ENCODE peak calls at places on chromosomes 3 and 15, in ten cellular contexts. One of them, this sample, is unnamed.

GRCh38 chr3:160808838-160809237 is 52.8 kb downstream of the PPM1L start:
- DNase-seq in heart right ventricle: peak; percentile 42
- DNase-seq in GM12892: no peak
- DNase-seq in body of pancreas: peak; percentile 50
- DNase-seq in lower lobe of right lung: no peak
- DNase-seq in GM12891: no peak
- DNase-seq in stimulated activated CD4-positive, alpha-beta T cell treated with anti-CD3 and anti-CD28 coated beads, Interleukin-12 subunit alpha, Interleukin-12 subunit beta, amount 100 ng/mL, for 4 hours: no peak
- DNase-seq in fibroblast of the conjunctiva: no peak
- DNase-seq in GM13976: no peak
- DNase-seq in EL: no peak
- DNase-seq in this sample: no peak

GRCh38 chr3:142853270-142854163 is 35.4 kb downstream of the PCOLCE2 start:
- DNase-seq in EL: peak; percentile 80
- DNase-seq in GM13976: no peak
- DNase-seq in GM12891: no peak
- DNase-seq in stimulated activated CD4-positive, alpha-beta T cell treated with anti-CD3 and anti-CD28 coated beads, Interleukin-12 subunit alpha, Interleukin-12 subunit beta, amount 100 ng/mL, for 4 hours: no peak
- DNase-seq in lower lobe of right lung: no peak
- DNase-seq in body of pancreas: peak; percentile 36
- DNase-seq in heart right ventricle: peak; percentile 39
- DNase-seq in GM12892: no peak
- DNase-seq in fibroblast of the conjunctiva: no peak
- DNase-seq in this sample: no peak

GRCh38 chr3:15332405-15333098 is at the start of gene SH3BP5:
- DNase-seq in GM13976: peak; percentile 89
- DNase-seq in lower lobe of right lung: peak; percentile 84
- DNase-seq in heart right ventricle: peak; percentile 69
- DNase-seq in GM12891: peak; percentile 79
- DNase-seq in fibroblast of the conjunctiva: no peak
- DNase-seq in EL: peak; percentile 71
- DNase-seq in GM12892: peak; percentile 78
- DNase-seq in body of pancreas: peak; percentile 65
- DNase-seq in stimulated activated CD4-positive, alpha-beta T cell treated with anti-CD3 and anti-CD28 coated beads, Interleukin-12 subunit alpha, Interleukin-12 subunit beta, amount 100 ng/mL, for 4 hours: peak; percentile 69
- DNase-seq in this sample: peak; percentile 92

GRCh38 chr3:187799942-187800637 is 54.8 kb upstream of the BCL6 start:
- DNase-seq in stimulated activated CD4-positive, alpha-beta T cell treated with anti-CD3 and anti-CD28 coated beads, Interleukin-12 subunit alpha, Interleukin-12 subunit beta, amount 100 ng/mL, for 4 hours: no peak
- DNase-seq in GM12891: no peak
- DNase-seq in GM13976: peak; percentile 50
- DNase-seq in GM12892: peak; percentile 23
- DNase-seq in fibroblast of the conjunctiva: no peak
- DNase-seq in lower lobe of right lung: no peak
- DNase-seq in body of pancreas: no peak
- DNase-seq in EL: no peak
- DNase-seq in heart right ventricle: no peak
- DNase-seq in this sample: no peak

GRCh38 chr15:77650285-77650684 is 17.6 kb upstream of the LINGO1 start:
- DNase-seq in GM12891: no peak
- DNase-seq in heart right ventricle: no peak
- DNase-seq in stimulated activated CD4-positive, alpha-beta T cell treated with anti-CD3 and anti-CD28 coated beads, Interleukin-12 subunit alpha, Interleukin-12 subunit beta, amount 100 ng/mL, for 4 hours: no peak
- DNase-seq in GM12892: no peak
- DNase-seq in EL: peak; percentile 26
- DNase-seq in GM13976: no peak
- DNase-seq in fibroblast of the conjunctiva: no peak
- DNase-seq in body of pancreas: no peak
- DNase-seq in lower lobe of right lung: no peak
- DNase-seq in this sample: peak; percentile 85

GRCh38 chr3:18389108-18389733 is 35.9 kb downstream of the SATB1 start:
- DNase-seq in fibroblast of the conjunctiva: no peak
- DNase-seq in GM12892: no peak
- DNase-seq in EL: peak; percentile 11
- DNase-seq in stimulated activated CD4-positive, alpha-beta T cell treated with anti-CD3 and anti-CD28 coated beads, Interleukin-12 subunit alpha, Interleukin-12 subunit beta, amount 100 ng/mL, for 4 hours: no peak
- DNase-seq in GM12891: no peak
- DNase-seq in GM13976: peak; percentile 8
- DNase-seq in body of pancreas: peak; percentile 5
- DNase-seq in heart right ventricle: no peak
- DNase-seq in lower lobe of right lung: no peak
- DNase-seq in this sample: peak; percentile 46

GRCh38 chr3:41769106-41769505 is 192.8 kb downstream of the ULK4 start:
- DNase-seq in EL: no peak
- DNase-seq in fibroblast of the conjunctiva: no peak
- DNase-seq in GM12891: no peak
- DNase-seq in body of pancreas: no peak
- DNase-seq in heart right ventricle: no peak
- DNase-seq in GM12892: no peak
- DNase-seq in lower lobe of right lung: no peak
- DNase-seq in stimulated activated CD4-positive, alpha-beta T cell treated with anti-CD3 and anti-CD28 coated beads, Interleukin-12 subunit alpha, Interleukin-12 subunit beta, amount 100 ng/mL, for 4 hours: no peak
- DNase-seq in GM13976: no peak
- DNase-seq in this sample: no peak

GRCh38 chr3:113764698-113765097 is 17.9 kb downstream of the ATP6V1A start:
- DNase-seq in body of pancreas: no peak
- DNase-seq in fibroblast of the conjunctiva: no peak
- DNase-seq in GM12891: no peak
- DNase-seq in lower lobe of right lung: no peak
- DNase-seq in GM13976: no peak
- DNase-seq in EL: no peak
- DNase-seq in stimulated activated CD4-positive, alpha-beta T cell treated with anti-CD3 and anti-CD28 coated beads, Interleukin-12 subunit alpha, Interleukin-12 subunit beta, amount 100 ng/mL, for 4 hours: no peak
- DNase-seq in heart right ventricle: no peak
- DNase-seq in GM12892: no peak
- DNase-seq in this sample: no peak

GRCh38 chr3:34008191-34008590 is 209.8 kb downstream of the PDCD6IP start:
- DNase-seq in GM12892: no peak
- DNase-seq in GM13976: no peak
- DNase-seq in body of pancreas: no peak
- DNase-seq in heart right ventricle: no peak
- DNase-seq in fibroblast of the conjunctiva: no peak
- DNase-seq in stimulated activated CD4-positive, alpha-beta T cell treated with anti-CD3 and anti-CD28 coated beads, Interleukin-12 subunit alpha, Interleukin-12 subunit beta, amount 100 ng/mL, for 4 hours: no peak
- DNase-seq in EL: no peak
- DNase-seq in GM12891: no peak
- DNase-seq in lower lobe of right lung: no peak
- DNase-seq in this sample: peak; percentile 57

GRCh38 chr3:155753038-155753647 is 8.3 kb upstream of the PLCH1 start:
- DNase-seq in GM13976: no peak
- DNase-seq in fibroblast of the conjunctiva: peak; percentile 16
- DNase-seq in stimulated activated CD4-positive, alpha-beta T cell treated with anti-CD3 and anti-CD28 coated beads, Interleukin-12 subunit alpha, Interleukin-12 subunit beta, amount 100 ng/mL, for 4 hours: no peak
- DNase-seq in GM12892: no peak
- DNase-seq in heart right ventricle: no peak
- DNase-seq in EL: peak; percentile 36
- DNase-seq in lower lobe of right lung: no peak
- DNase-seq in GM12891: no peak
- DNase-seq in body of pancreas: peak; percentile 42
- DNase-seq in this sample: peak; percentile 54

GRCh38 chr3:55000546-55000945 is 72.7 kb upstream of the LRTM1 start:
- DNase-seq in stimulated activated CD4-positive, alpha-beta T cell treated with anti-CD3 and anti-CD28 coated beads, Interleukin-12 subunit alpha, Interleukin-12 subunit beta, amount 100 ng/mL, for 4 hours: no peak
- DNase-seq in GM12892: no peak
- DNase-seq in GM12891: no peak
- DNase-seq in fibroblast of the conjunctiva: peak; percentile 74
- DNase-seq in heart right ventricle: peak; percentile 8
- DNase-seq in body of pancreas: peak; percentile 33
- DNase-seq in EL: peak; percentile 87
- DNase-seq in lower lobe of right lung: no peak
- DNase-seq in GM13976: no peak
- DNase-seq in this sample: no peak

GRCh38 chr3:45198264-45199260 is 27.5 kb downstream of the TMEM158 start:
- DNase-seq in EL: no peak
- DNase-seq in fibroblast of the conjunctiva: no peak
- DNase-seq in stimulated activated CD4-positive, alpha-beta T cell treated with anti-CD3 and anti-CD28 coated beads, Interleukin-12 subunit alpha, Interleukin-12 subunit beta, amount 100 ng/mL, for 4 hours: no peak
- DNase-seq in heart right ventricle: no peak
- DNase-seq in GM12891: no peak
- DNase-seq in body of pancreas: no peak
- DNase-seq in GM12892: no peak
- DNase-seq in GM13976: no peak
- DNase-seq in lower lobe of right lung: no peak
- DNase-seq in this sample: no peak

GRCh38 chr3:4949004-4949403 is 30.2 kb upstream of the BHLHE40 start:
- DNase-seq in GM13976: no peak
- DNase-seq in body of pancreas: no peak
- DNase-seq in heart right ventricle: no peak
- DNase-seq in GM12892: no peak
- DNase-seq in GM12891: no peak
- DNase-seq in EL: no peak
- DNase-seq in fibroblast of the conjunctiva: no peak
- DNase-seq in lower lobe of right lung: no peak
- DNase-seq in stimulated activated CD4-positive, alpha-beta T cell treated with anti-CD3 and anti-CD28 coated beads, Interleukin-12 subunit alpha, Interleukin-12 subunit beta, amount 100 ng/mL, for 4 hours: no peak
- DNase-seq in this sample: no peak

GRCh38 chr3:25289663-25290062 is 138.4 kb upstream of the RARB start:
- DNase-seq in body of pancreas: no peak
- DNase-seq in GM13976: no peak
- DNase-seq in GM12892: no peak
- DNase-seq in GM12891: no peak
- DNase-seq in stimulated activated CD4-positive, alpha-beta T cell treated with anti-CD3 and anti-CD28 coated beads, Interleukin-12 subunit alpha, Interleukin-12 subunit beta, amount 100 ng/mL, for 4 hours: no peak
- DNase-seq in fibroblast of the conjunctiva: no peak
- DNase-seq in EL: no peak
- DNase-seq in heart right ventricle: no peak
- DNase-seq in lower lobe of right lung: no peak
- DNase-seq in this sample: no peak

GRCh38 chr3:98512576-98512975 is 10.1 kb downstream of the CLDND1 start:
- DNase-seq in GM12892: no peak
- DNase-seq in GM13976: no peak
- DNase-seq in heart right ventricle: no peak
- DNase-seq in stimulated activated CD4-positive, alpha-beta T cell treated with anti-CD3 and anti-CD28 coated beads, Interleukin-12 subunit alpha, Interleukin-12 subunit beta, amount 100 ng/mL, for 4 hours: no peak
- DNase-seq in lower lobe of right lung: no peak
- DNase-seq in body of pancreas: no peak
- DNase-seq in GM12891: no peak
- DNase-seq in fibroblast of the conjunctiva: no peak
- DNase-seq in EL: no peak
- DNase-seq in this sample: no peak

GRCh38 chr15:29101491-29101890 is 168.1 kb downstream of the NSMCE3 start:
- DNase-seq in body of pancreas: no peak
- DNase-seq in stimulated activated CD4-positive, alpha-beta T cell treated with anti-CD3 and anti-CD28 coated beads, Interleukin-12 subunit alpha, Interleukin-12 subunit beta, amount 100 ng/mL, for 4 hours: no peak
- DNase-seq in EL: no peak
- DNase-seq in heart right ventricle: no peak
- DNase-seq in GM12892: no peak
- DNase-seq in fibroblast of the conjunctiva: no peak
- DNase-seq in GM13976: no peak
- DNase-seq in lower lobe of right lung: peak; percentile 32
- DNase-seq in GM12891: no peak
- DNase-seq in this sample: no peak

GRCh38 chr15:58517252-58517681 is 85.5 kb downstream of the LIPC start:
- DNase-seq in body of pancreas: no peak
- DNase-seq in stimulated activated CD4-positive, alpha-beta T cell treated with anti-CD3 and anti-CD28 coated beads, Interleukin-12 subunit alpha, Interleukin-12 subunit beta, amount 100 ng/mL, for 4 hours: no peak
- DNase-seq in fibroblast of the conjunctiva: no peak
- DNase-seq in EL: no peak
- DNase-seq in GM13976: no peak
- DNase-seq in GM12891: no peak
- DNase-seq in heart right ventricle: no peak
- DNase-seq in GM12892: no peak
- DNase-seq in lower lobe of right lung: no peak
- DNase-seq in this sample: no peak

GRCh38 chr15:48414015-48414414 is 82.8 kb downstream of the DUT start:
- DNase-seq in GM12891: no peak
- DNase-seq in GM13976: no peak
- DNase-seq in heart right ventricle: no peak
- DNase-seq in fibroblast of the conjunctiva: no peak
- DNase-seq in GM12892: no peak
- DNase-seq in EL: peak; percentile 68
- DNase-seq in body of pancreas: no peak
- DNase-seq in stimulated activated CD4-positive, alpha-beta T cell treated with anti-CD3 and anti-CD28 coated beads, Interleukin-12 subunit alpha, Interleukin-12 subunit beta, amount 100 ng/mL, for 4 hours: no peak
- DNase-seq in lower lobe of right lung: no peak
- DNase-seq in this sample: no peak

GRCh38 chr3:47802734-47803477 is at the start of gene DHX30:
- DNase-seq in GM12891: peak; percentile 92
- DNase-seq in EL: peak; percentile 85
- DNase-seq in stimulated activated CD4-positive, alpha-beta T cell treated with anti-CD3 and anti-CD28 coated beads, Interleukin-12 subunit alpha, Interleukin-12 subunit beta, amount 100 ng/mL, for 4 hours: peak; percentile 85
- DNase-seq in lower lobe of right lung: peak; percentile 95
- DNase-seq in GM12892: peak; percentile 92
- DNase-seq in GM13976: peak; percentile 95
- DNase-seq in body of pancreas: peak; percentile 88
- DNase-seq in heart right ventricle: peak; percentile 88
- DNase-seq in fibroblast of the conjunctiva: peak; percentile 62
- DNase-seq in this sample: peak; percentile 91

GRCh38 chr3:10468611-10469354 is 36.6 kb downstream of the ATP2B2 start:
- DNase-seq in GM13976: no peak
- DNase-seq in EL: no peak
- DNase-seq in heart right ventricle: no peak
- DNase-seq in GM12892: no peak
- DNase-seq in lower lobe of right lung: no peak
- DNase-seq in fibroblast of the conjunctiva: no peak
- DNase-seq in body of pancreas: no peak
- DNase-seq in stimulated activated CD4-positive, alpha-beta T cell treated with anti-CD3 and anti-CD28 coated beads, Interleukin-12 subunit alpha, Interleukin-12 subunit beta, amount 100 ng/mL, for 4 hours: no peak
- DNase-seq in GM12891: no peak
- DNase-seq in this sample: no peak